ENCODE peak calls at places on chromosomes 2 and 18, in nine cellular contexts. T, W, M, L, H, J, E, C and N are unnamed samples.

GRCh38 chr2:204177977-204178522 is 241.5 kb downstream of the ICOS start:
- DNase-seq in T (no peak), W (no peak), M (no peak), L (peak), H (peak), J (no peak), E (peak), C (no peak), N (peak)

GRCh38 chr2:29310665-29311348 is 195.6 kb downstream of the CLIP4 start:
- DNase-seq in T (no peak), W (no peak), M (no peak), L (no peak), H (no peak), J (no peak), E (no peak), C (no peak), N (no peak)

GRCh38 chr18:62556397-62556796 is 33.6 kb downstream of the ZCCHC2 start:
- DNase-seq in T (no peak), W (no peak), M (no peak), L (no peak), H (no peak), J (no peak), E (no peak), C (no peak), N (no peak)

GRCh38 chr18:6158958-6159357 is 255.8 kb downstream of the L3MBTL4 start:
- DNase-seq in T (no peak), W (no peak), M (no peak), L (no peak), H (no peak), J (no peak), E (no peak), C (no peak), N (no peak)

GRCh38 chr2:181772777-181773176 is 92.5 kb upstream of the NEUROD1 start:
- DNase-seq in T (no peak), W (no peak), M (no peak), L (no peak), H (no peak), J (no peak), E (no peak), C (no peak), N (no peak)

GRCh38 chr2:194333091-194333490 is 1323.9 kb upstream of the SLC39A10 start:
- DNase-seq in T (no peak), W (no peak), M (peak), L (no peak), H (no peak), J (no peak), E (no peak), C (no peak), N (no peak)

GRCh38 chr2:129661942-129662341 is 317.5 kb upstream of the RAB6C start:
- DNase-seq in T (no peak), W (no peak), M (no peak), L (no peak), H (no peak), J (no peak), E (no peak), C (no peak), N (no peak)

GRCh38 chr18:845152-845819 is 33.2 kb upstream of the YES1 start:
- DNase-seq in T (peak), W (peak), M (peak), L (peak), H (no peak), J (no peak), E (no peak), C (no peak), N (no peak)

GRCh38 chr18:76265375-76266225 is 229.4 kb downstream of the ZNF516 start:
- DNase-seq in T (no peak), W (no peak), M (peak), L (no peak), H (no peak), J (no peak), E (no peak), C (no peak), N (no peak)

GRCh38 chr18:23629444-23629946 is 33.2 kb downstream of the ANKRD29 start:
- DNase-seq in T (no peak), W (no peak), M (peak), L (no peak), H (no peak), J (no peak), E (no peak), C (no peak), N (no peak)

GRCh38 chr2:188369365-188369764 is 77.7 kb downstream of the GULP1 start:
- DNase-seq in T (peak), W (peak), M (peak), L (peak), H (peak), J (no peak), E (peak), C (no peak), N (peak)

GRCh38 chr2:120436460-120436739 is 90.5 kb downstream of the INHBB start:
- DNase-seq in T (no peak), W (no peak), M (no peak), L (no peak), H (no peak), J (no peak), E (no peak), C (no peak), N (no peak)

GRCh38 chr2:147464737-147465437 is 379.9 kb upstream of the ACVR2A start:
- DNase-seq in T (peak), W (no peak), M (no peak), L (no peak), H (no peak), J (no peak), E (no peak), C (no peak), N (no peak)

GRCh38 chr2:152585830-152586484 is 131.3 kb downstream of the PRPF40A start:
- DNase-seq in T (no peak), W (peak), M (peak), L (peak), H (no peak), J (no peak), E (no peak), C (no peak), N (no peak)

GRCh38 chr2:214902273-214902672 is 92.8 kb upstream of the BARD1 start:
- DNase-seq in T (no peak), W (no peak), M (no peak), L (no peak), H (no peak), J (no peak), E (no peak), C (no peak), N (no peak)

GRCh38 chr18:77108001-77108692 is 24.4 kb downstream of the MBP start:
- DNase-seq in T (no peak), W (no peak), M (peak), L (peak), H (peak), J (no peak), E (peak), C (no peak), N (no peak)

GRCh38 chr2:210814626-210815025 is 258.2 kb downstream of the CPS1 start:
- DNase-seq in T (no peak), W (no peak), M (no peak), L (no peak), H (no peak), J (no peak), E (no peak), C (no peak), N (peak)

GRCh38 chr2:194826241-194826640 is 830.8 kb upstream of the SLC39A10 start:
- DNase-seq in T (peak), W (no peak), M (peak), L (no peak), H (no peak), J (no peak), E (no peak), C (no peak), N (no peak)

GRCh38 chr2:26562811-26563645 is 78.1 kb downstream of the CIB4 start:
- DNase-seq in T (no peak), W (no peak), M (peak), L (peak), H (peak), J (no peak), E (no peak), C (no peak), N (peak)

GRCh38 chr18:71682591-71682990 is 861.6 kb downstream of the CBLN2 start:
- DNase-seq in T (no peak), W (no peak), M (peak), L (no peak), H (no peak), J (no peak), E (no peak), C (no peak), N (no peak)

GRCh38 chr2:220279840-220280239 is 652.4 kb downstream of the SLC4A3 start:
- DNase-seq in T (peak), W (no peak), M (no peak), L (no peak), H (no peak), J (no peak), E (no peak), C (no peak), N (peak)

GRCh38 chr2:73293534-73294171 is at the start of gene EGR4:
- DNase-seq in T (no peak), W (no peak), M (peak), L (no peak), H (peak), J (no peak), E (peak), C (peak), N (peak)

GRCh38 chr2:124763611-124764010 is 738.5 kb downstream of the CNTNAP5 start:
- DNase-seq in T (no peak), W (no peak), M (no peak), L (peak), H (no peak), J (no peak), E (no peak), C (no peak), N (no peak)

GRCh38 chr2:12652723-12653122 is 64.0 kb upstream of the TRIB2 start:
- DNase-seq in T (no peak), W (no peak), M (no peak), L (no peak), H (no peak), J (no peak), E (no peak), C (no peak), N (no peak)